ENCODE peak calls at places on chromosomes 13 and 19, in six cellular contexts. One of them, this sample, is unnamed.

GRCh38 chr13:92260363-92260762 is 861.9 kb downstream of the GPC5 start:
- DNase-seq in ascending aorta: no peak
- DNase-seq in left lung: no peak
- DNase-seq in bronchial epithelial cell: no peak
- DNase-seq in Caco-2: no peak
- DNase-seq in right atrium auricular region: no peak
- DNase-seq in this sample: no peak

GRCh38 chr19:47371269-47371668 is 22.2 kb downstream of the DHX34 start:
- DNase-seq in ascending aorta: no peak
- DNase-seq in left lung: no peak
- DNase-seq in bronchial epithelial cell: no peak
- DNase-seq in Caco-2: no peak
- DNase-seq in right atrium auricular region: no peak
- DNase-seq in this sample: no peak

GRCh38 chr19:17725422-17726078 is 6.3 kb downstream of the MAP1S start:
- DNase-seq in ascending aorta: no peak
- DNase-seq in left lung: no peak
- DNase-seq in bronchial epithelial cell: no peak
- DNase-seq in Caco-2: no peak
- DNase-seq in right atrium auricular region: no peak
- DNase-seq in this sample: no peak

GRCh38 chr19:19062454-19063182 is 1.2 kb upstream of the SLC25A42 start:
- DNase-seq in ascending aorta: no peak
- DNase-seq in left lung: peak; percentile 57
- DNase-seq in bronchial epithelial cell: peak; percentile 49
- DNase-seq in Caco-2: no peak
- DNase-seq in right atrium auricular region: no peak
- DNase-seq in this sample: no peak

GRCh38 chr13:25018729-25019115 is 77.2 kb upstream of the PABPC3 start:
- DNase-seq in ascending aorta: no peak
- DNase-seq in left lung: no peak
- DNase-seq in bronchial epithelial cell: no peak
- DNase-seq in Caco-2: no peak
- DNase-seq in right atrium auricular region: no peak
- DNase-seq in this sample: no peak

GRCh38 chr19:28838909-28839308 is 374.0 kb downstream of the UQCRFS1 start:
- DNase-seq in ascending aorta: no peak
- DNase-seq in left lung: no peak
- DNase-seq in bronchial epithelial cell: no peak
- DNase-seq in Caco-2: no peak
- DNase-seq in right atrium auricular region: no peak
- DNase-seq in this sample: no peak

GRCh38 chr19:55605637-55606470 is at the start of gene ZNF865:
- DNase-seq in ascending aorta: no peak
- DNase-seq in left lung: peak; percentile 78
- DNase-seq in bronchial epithelial cell: peak; percentile 78
- DNase-seq in Caco-2: peak; percentile 87
- DNase-seq in right atrium auricular region: peak; percentile 81
- DNase-seq in this sample: peak; percentile 78

GRCh38 chr19:3606690-3607289 is at the start of gene TBXA2R:
- DNase-seq in ascending aorta: peak; percentile 35
- DNase-seq in left lung: peak; percentile 72
- DNase-seq in bronchial epithelial cell: peak; percentile 18
- DNase-seq in Caco-2: no peak
- DNase-seq in right atrium auricular region: peak; percentile 76
- DNase-seq in this sample: no peak

GRCh38 chr13:35789335-35790166 is 313.1 kb upstream of the MAB21L1 start:
- DNase-seq in ascending aorta: no peak
- DNase-seq in left lung: no peak
- DNase-seq in bronchial epithelial cell: peak; percentile 62
- DNase-seq in Caco-2: no peak
- DNase-seq in right atrium auricular region: no peak
- DNase-seq in this sample: no peak

GRCh38 chr13:33766724-33767123 is 51.2 kb upstream of the RFC3 start:
- DNase-seq in ascending aorta: no peak
- DNase-seq in left lung: no peak
- DNase-seq in bronchial epithelial cell: no peak
- DNase-seq in Caco-2: no peak
- DNase-seq in right atrium auricular region: no peak
- DNase-seq in this sample: no peak

GRCh38 chr13:20370815-20371421 is 138.8 kb upstream of the GJB6 start:
- DNase-seq in ascending aorta: no peak
- DNase-seq in left lung: no peak
- DNase-seq in bronchial epithelial cell: peak; percentile 82
- DNase-seq in Caco-2: no peak
- DNase-seq in right atrium auricular region: no peak
- DNase-seq in this sample: no peak

GRCh38 chr13:113121928-113122420 is 625 bp upstream of the F10 start:
- DNase-seq in ascending aorta: no peak
- DNase-seq in left lung: no peak
- DNase-seq in bronchial epithelial cell: no peak
- DNase-seq in Caco-2: no peak
- DNase-seq in right atrium auricular region: no peak
- DNase-seq in this sample: no peak

GRCh38 chr19:44303305-44303704 is 1.5 kb downstream of the ZNF235 start:
- DNase-seq in ascending aorta: no peak
- DNase-seq in left lung: no peak
- DNase-seq in bronchial epithelial cell: no peak
- DNase-seq in Caco-2: no peak
- DNase-seq in right atrium auricular region: no peak
- DNase-seq in this sample: no peak

GRCh38 chr19:13597625-13598024 is 91.3 kb upstream of the CACNA1A start:
- DNase-seq in ascending aorta: no peak
- DNase-seq in left lung: no peak
- DNase-seq in bronchial epithelial cell: peak; percentile 53
- DNase-seq in Caco-2: peak; percentile 47
- DNase-seq in right atrium auricular region: peak; percentile 62
- DNase-seq in this sample: peak; percentile 46

GRCh38 chr19:41411682-41412265 is 14.2 kb downstream of the BCKDHA start:
- DNase-seq in ascending aorta: no peak
- DNase-seq in left lung: no peak
- DNase-seq in bronchial epithelial cell: peak; percentile 43
- DNase-seq in Caco-2: no peak
- DNase-seq in right atrium auricular region: no peak
- DNase-seq in this sample: no peak

GRCh38 chr13:59533561-59534337 is 630.0 kb downstream of the DIAPH3 start:
- DNase-seq in ascending aorta: no peak
- DNase-seq in left lung: no peak
- DNase-seq in bronchial epithelial cell: peak; percentile 79
- DNase-seq in Caco-2: no peak
- DNase-seq in right atrium auricular region: no peak
- DNase-seq in this sample: no peak

GRCh38 chr13:67152123-67152522 is 78.0 kb downstream of the PCDH9 start:
- DNase-seq in ascending aorta: no peak
- DNase-seq in left lung: no peak
- DNase-seq in bronchial epithelial cell: no peak
- DNase-seq in Caco-2: no peak
- DNase-seq in right atrium auricular region: no peak
- DNase-seq in this sample: no peak

GRCh38 chr13:92681239-92681638 is 545.4 kb upstream of the GPC6 start:
- DNase-seq in ascending aorta: no peak
- DNase-seq in left lung: no peak
- DNase-seq in bronchial epithelial cell: peak; percentile 7
- DNase-seq in Caco-2: no peak
- DNase-seq in right atrium auricular region: no peak
- DNase-seq in this sample: no peak

GRCh38 chr19:49915271-49915670 is 13.7 kb upstream of the ATF5 start:
- DNase-seq in ascending aorta: no peak
- DNase-seq in left lung: no peak
- DNase-seq in bronchial epithelial cell: no peak
- DNase-seq in Caco-2: no peak
- DNase-seq in right atrium auricular region: no peak
- DNase-seq in this sample: no peak
- TF ChIP-seq CTCF in ascending aorta: no peak
- TF ChIP-seq CTCF in left lung: no peak
- TF ChIP-seq CTCF in bronchial epithelial cell: no peak
- TF ChIP-seq CTCF in Caco-2: no peak
- TF ChIP-seq CTCF in right atrium auricular region: no peak
- TF ChIP-seq CTCF in this sample: no peak

DNA sequence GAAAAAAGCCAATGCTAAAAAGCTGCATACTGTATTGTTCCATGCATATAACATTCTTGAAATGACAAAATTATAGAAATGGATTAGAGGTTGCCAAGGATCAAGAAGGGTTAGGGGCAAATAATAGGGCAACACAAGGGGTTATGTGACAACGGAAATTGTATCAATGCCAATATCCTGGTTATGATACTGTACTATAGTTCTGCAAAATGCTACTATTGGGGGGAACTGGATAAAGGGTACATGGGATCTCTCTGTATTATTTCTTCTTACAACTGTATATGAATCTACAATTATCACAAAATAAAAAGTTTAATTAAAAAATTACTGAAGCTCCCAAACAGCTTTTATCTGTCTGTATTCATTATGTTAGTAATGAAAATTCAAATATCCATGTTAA is 31.9 kb downstream of the LNX2 start:
- DNase-seq in ascending aorta: no peak
- DNase-seq in left lung: no peak
- DNase-seq in bronchial epithelial cell: no peak
- DNase-seq in Caco-2: no peak
- DNase-seq in right atrium auricular region: no peak
- DNase-seq in this sample: no peak
- H3K4me3 ChIP-seq in ascending aorta: no peak overlapping the region
- H3K4me3 ChIP-seq in left lung: no peak overlapping the region
- H3K4me3 ChIP-seq in bronchial epithelial cell: no peak overlapping the region
- H3K4me3 ChIP-seq in Caco-2: no peak overlapping the region
- H3K4me3 ChIP-seq in right atrium auricular region: no peak overlapping the region
- H3K4me3 ChIP-seq in this sample: no peak overlapping the region

GRCh38 chr13:40017662-40018262 is 362.3 kb downstream of the COG6 start:
- DNase-seq in ascending aorta: no peak
- DNase-seq in left lung: no peak
- DNase-seq in bronchial epithelial cell: no peak
- DNase-seq in Caco-2: no peak
- DNase-seq in right atrium auricular region: no peak
- DNase-seq in this sample: no peak
- TF ChIP-seq CTCF in ascending aorta: no peak
- TF ChIP-seq CTCF in left lung: no peak
- TF ChIP-seq CTCF in bronchial epithelial cell: no peak
- TF ChIP-seq CTCF in Caco-2: no peak
- TF ChIP-seq CTCF in right atrium auricular region: no peak
- TF ChIP-seq CTCF in this sample: no peak

DNA sequence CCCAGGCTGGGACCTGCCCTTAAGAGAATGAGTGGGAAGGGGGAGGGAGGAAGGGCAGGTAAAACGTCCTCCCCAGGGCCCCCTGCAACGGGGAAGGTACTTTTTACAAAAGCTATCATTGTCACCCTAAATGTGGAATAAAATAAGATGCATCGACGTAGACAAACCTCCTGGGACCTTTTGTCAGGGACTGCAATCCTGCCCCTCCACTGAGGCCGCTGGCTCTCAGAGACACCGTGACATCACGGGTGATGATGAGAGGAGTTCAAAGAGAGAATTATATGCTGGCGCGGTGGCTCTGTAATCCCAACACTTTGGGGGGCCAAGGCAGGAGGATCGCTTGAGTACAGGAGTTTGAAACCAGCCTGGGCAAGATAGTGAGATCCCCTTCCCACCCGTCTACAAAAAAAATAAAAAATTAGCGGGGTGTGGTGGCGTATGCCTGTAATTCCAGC is 1.8 kb upstream of the MYBPC2 start:
- DNase-seq in ascending aorta: no peak
- DNase-seq in left lung: no peak
- DNase-seq in bronchial epithelial cell: no peak
- DNase-seq in Caco-2: no peak
- DNase-seq in right atrium auricular region: no peak
- DNase-seq in this sample: no peak
- H3K4me3 ChIP-seq in ascending aorta: peak overlapping the region; percentile 59
- H3K4me3 ChIP-seq in left lung: peak overlapping the region; percentile 55
- H3K4me3 ChIP-seq in bronchial epithelial cell: peak overlapping the region; percentile 43
- H3K4me3 ChIP-seq in Caco-2: no peak overlapping the region
- H3K4me3 ChIP-seq in right atrium auricular region: peak overlapping the region; percentile 59
- H3K4me3 ChIP-seq in this sample: peak overlapping the region; percentile 51

DNA sequence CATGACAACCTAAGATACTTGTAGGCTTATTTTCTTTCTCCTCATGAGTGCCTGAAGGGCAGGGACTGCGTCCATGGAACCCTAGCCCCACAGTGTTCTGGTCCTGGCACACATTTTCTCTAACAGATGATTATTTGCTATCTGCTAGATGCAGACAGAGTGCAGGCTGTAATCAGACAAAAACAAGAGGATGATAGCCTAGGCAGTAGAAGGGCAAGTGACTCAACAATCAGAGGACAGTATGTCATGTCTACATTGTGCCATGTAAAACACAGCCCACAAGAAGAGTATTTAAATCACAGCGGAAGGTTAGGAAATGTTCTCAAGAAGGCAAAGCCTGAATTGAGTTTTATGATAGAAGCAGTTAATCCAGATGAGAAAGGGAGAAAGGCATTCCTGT is 29.3 kb downstream of the MIPEP start:
- DNase-seq in ascending aorta: no peak
- DNase-seq in left lung: no peak
- DNase-seq in bronchial epithelial cell: no peak
- DNase-seq in Caco-2: no peak
- DNase-seq in right atrium auricular region: no peak
- DNase-seq in this sample: no peak
- TF ChIP-seq CTCF in ascending aorta: no peak
- TF ChIP-seq CTCF in left lung: no peak
- TF ChIP-seq CTCF in bronchial epithelial cell: no peak
- TF ChIP-seq CTCF in Caco-2: no peak
- TF ChIP-seq CTCF in right atrium auricular region: no peak
- TF ChIP-seq CTCF in this sample: no peak

DNA sequence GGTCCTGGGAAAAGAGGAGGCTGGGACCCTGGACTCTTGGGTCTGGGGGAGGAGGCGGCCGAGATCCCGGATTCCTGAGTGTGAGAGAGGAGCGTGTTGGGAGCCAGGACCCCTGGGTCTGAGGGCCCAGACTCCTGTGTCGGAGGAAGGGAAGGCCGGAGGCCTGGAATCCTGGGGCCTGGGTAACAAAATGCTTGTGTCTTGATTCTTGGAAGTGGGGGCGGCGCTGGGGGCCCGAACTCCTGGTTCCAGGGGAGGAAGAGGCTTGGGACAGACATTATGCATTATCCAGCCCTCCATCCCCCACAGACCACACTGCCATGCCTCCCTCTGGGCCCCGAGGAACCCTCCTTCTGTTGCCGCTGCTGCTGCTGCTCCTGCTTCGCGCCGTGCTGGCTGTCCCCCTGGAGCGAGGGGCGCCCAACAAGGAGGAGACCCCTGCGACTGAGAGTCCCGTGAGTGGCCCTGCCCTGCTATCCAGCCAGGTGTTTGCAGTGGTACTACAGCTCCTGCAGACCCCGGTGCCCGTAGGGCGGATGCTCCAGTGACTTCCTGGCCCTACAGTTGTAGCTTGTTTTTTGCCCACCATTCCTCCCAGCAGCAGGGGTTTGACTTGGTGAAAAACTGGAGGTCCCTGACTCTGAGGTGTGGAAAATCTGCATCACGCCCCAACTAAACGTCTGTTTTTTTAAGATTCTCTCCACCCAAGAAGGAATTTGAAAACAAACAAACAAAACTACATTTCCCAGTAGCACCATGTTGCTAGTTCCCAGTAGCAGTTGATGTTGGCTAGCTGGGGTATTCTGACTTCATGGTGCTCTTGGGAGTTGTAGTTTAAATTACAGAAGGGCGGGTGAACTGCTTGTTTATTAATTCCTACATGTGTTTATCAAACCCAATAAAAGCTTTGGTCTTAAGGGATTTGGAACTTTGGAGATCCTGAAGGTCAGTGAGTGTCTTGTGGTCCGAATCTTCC is 653 bp downstream of the NUCB1 start:
- DNase-seq in ascending aorta: no peak
- DNase-seq in left lung: no peak
- DNase-seq in bronchial epithelial cell: peak; percentile 20
- DNase-seq in Caco-2: no peak
- DNase-seq in right atrium auricular region: no peak
- DNase-seq in this sample: no peak
- H3K4me3 ChIP-seq in ascending aorta: peak overlapping the region; percentile 75
- H3K4me3 ChIP-seq in left lung: peak overlapping the region; percentile 87
- H3K4me3 ChIP-seq in bronchial epithelial cell: peak overlapping the region; percentile 55
- H3K4me3 ChIP-seq in Caco-2: peak overlapping the region; percentile 76
- H3K4me3 ChIP-seq in right atrium auricular region: peak overlapping the region; percentile 59
- H3K4me3 ChIP-seq in this sample: peak overlapping the region; percentile 86

This sample was measured in astrocyte of the cerebellum.